ENCODE peak calls at places on chromosomes 6 and 20, in six cellular contexts. Z is A549, W is brain microvascular endothelial cell, S is BE2C, R is tibial nerve, M is epithelial cell of esophagus. H is an unnamed sample.

GRCh38 chr6:37667050-37667814 is 30.5 kb downstream of the MDGA1 start:
- DNase-seq in Z (peak), W (peak), S (no peak), R (no peak), M (no peak), H (no peak)

GRCh38 chr6:40358473-40359460 is 228.4 kb downstream of the LRFN2 start:
- DNase-seq in Z (no peak), W (no peak), S (no peak), R (no peak), M (no peak), H (no peak)

GRCh38 chr20:62921119-62921687 is 5.1 kb downstream of the DIDO1 start:
- DNase-seq in Z (peak), W (peak), S (peak), R (no peak), M (peak), H (no peak)

GRCh38 chr6:32816746-32817204 is at the start of gene HLA-DOB:
- DNase-seq in Z (peak), W (no peak), S (no peak), R (peak), M (peak), H (no peak)

GRCh38 chr20:36927704-36928103 is 23.8 kb downstream of the SAMHD1 start:
- DNase-seq in Z (no peak), W (no peak), S (no peak), R (no peak), M (no peak), H (no peak)

GRCh38 chr6:64680446-64680845 is 1026.6 kb downstream of the EYS start:
- DNase-seq in Z (no peak), W (peak), S (no peak), R (no peak), M (peak), H (no peak)

GRCh38 chr20:46119028-46119546 is 973 bp downstream of the CD40 start:
- DNase-seq in Z (no peak), W (no peak), S (no peak), R (no peak), M (no peak), H (no peak)

GRCh38 chr6:41025966-41026365 is 13.1 kb downstream of the UNC5CL start:
- DNase-seq in Z (no peak), W (no peak), S (no peak), R (no peak), M (no peak), H (no peak)

GRCh38 chr6:11366934-11367637 is 134.6 kb upstream of the NEDD9 start:
- DNase-seq in Z (peak), W (no peak), S (no peak), R (no peak), M (peak), H (no peak)

GRCh38 chr20:37946946-37947345 is 44.0 kb downstream of the VSTM2L start:
- DNase-seq in Z (no peak), W (no peak), S (no peak), R (no peak), M (no peak), H (no peak)

GRCh38 chr6:35757461-35758123 is 18.8 kb upstream of the CLPSL2 start:
- DNase-seq in Z (peak), W (peak), S (no peak), R (no peak), M (peak), H (no peak)

GRCh38 chr6:153032255-153032882 is 29.9 kb upstream of the MTRF1L start:
- DNase-seq in Z (peak), W (no peak), S (no peak), R (no peak), M (peak), H (no peak)

GRCh38 chr20:22473293-22473692 is 111.1 kb downstream of the FOXA2 start:
- DNase-seq in Z (no peak), W (no peak), S (no peak), R (no peak), M (no peak), H (no peak)

GRCh38 chr6:111623046-111623718 is 17.5 kb upstream of the TRAF3IP2 start:
- DNase-seq in Z (no peak), W (no peak), S (peak), R (no peak), M (peak), H (no peak)

GRCh38 chr6:69390125-69390524 is 406.7 kb downstream of the LMBRD1 start:
- DNase-seq in Z (no peak), W (no peak), S (no peak), R (no peak), M (no peak), H (no peak)

GRCh38 chr6:161401910-161402309 is 128.0 kb upstream of the AGPAT4 start:
- DNase-seq in Z (no peak), W (no peak), S (peak), R (no peak), M (no peak), H (no peak)

GRCh38 chr6:448296-449056 is 56.9 kb downstream of the IRF4 start:
- DNase-seq in Z (no peak), W (no peak), S (no peak), R (no peak), M (no peak), H (no peak)

GRCh38 chr6:156848123-156848522 is 70.9 kb downstream of the ARID1B start:
- DNase-seq in Z (no peak), W (no peak), S (no peak), R (no peak), M (no peak), H (no peak)

GRCh38 chr20:11582073-11582472 is 335.6 kb upstream of the BTBD3 start:
- DNase-seq in Z (no peak), W (no peak), S (no peak), R (no peak), M (no peak), H (no peak)

GRCh38 chr6:156423075-156423474 is 354.1 kb upstream of the ARID1B start:
- DNase-seq in Z (no peak), W (peak), S (no peak), R (no peak), M (no peak), H (no peak)

GRCh38 chr6:46263709-46264091 is 92.9 kb upstream of the ENPP5 start:
- DNase-seq in Z (no peak), W (no peak), S (no peak), R (no peak), M (no peak), H (no peak)

GRCh38 chr6:159608961-159609673 is 83.9 kb downstream of the SOD2 start:
- DNase-seq in Z (peak), W (peak), S (peak), R (no peak), M (peak), H (no peak)

GRCh38 chr6:73983367-73983766 is 287.4 kb downstream of the CD109 start:
- DNase-seq in Z (no peak), W (peak), S (no peak), R (no peak), M (no peak), H (no peak)

GRCh38 chr20:33554914-33555420 is 65.1 kb downstream of the CBFA2T2 start:
- DNase-seq in Z (peak), W (peak), S (no peak), R (no peak), M (peak), H (no peak)
- H3K4me3 ChIP-seq in Z (no peak), W (no peak), S (no peak), R (no peak), M (no peak), H (peak)

DNA sequence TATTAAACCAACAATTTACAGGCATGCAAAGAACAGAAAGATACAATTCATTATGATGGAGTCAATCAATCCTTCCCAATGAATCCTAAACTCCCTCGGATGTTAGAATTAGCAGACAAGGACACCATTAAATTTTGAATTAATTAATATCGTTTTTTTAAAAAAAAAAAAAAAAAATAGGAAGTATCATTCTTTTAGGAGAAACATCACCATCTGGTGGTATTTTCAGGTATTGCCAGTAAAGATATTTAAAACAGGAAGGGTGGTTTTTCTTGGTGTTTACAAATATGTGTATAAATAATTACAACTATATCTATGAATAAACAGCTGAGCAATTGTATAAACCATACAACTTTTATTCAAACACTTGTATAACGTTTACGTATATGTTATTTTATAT is 564.4 kb downstream of the HAO1 start:
- DNase-seq in Z (peak), W (no peak), S (no peak), R (no peak), M (peak), H (no peak)
- TF ChIP-seq CTCF in Z (peak), W (peak), S (peak), R (no peak), M (peak), H (peak)

GRCh38 chr6:56537223-56537770 is 105.4 kb downstream of the DST start:
- DNase-seq in Z (no peak), W (no peak), S (no peak), R (no peak), M (no peak), H (no peak)
- H3K4me3 ChIP-seq in Z (no peak), W (no peak), S (no peak), R (no peak), M (no peak), H (no peak)

DNA sequence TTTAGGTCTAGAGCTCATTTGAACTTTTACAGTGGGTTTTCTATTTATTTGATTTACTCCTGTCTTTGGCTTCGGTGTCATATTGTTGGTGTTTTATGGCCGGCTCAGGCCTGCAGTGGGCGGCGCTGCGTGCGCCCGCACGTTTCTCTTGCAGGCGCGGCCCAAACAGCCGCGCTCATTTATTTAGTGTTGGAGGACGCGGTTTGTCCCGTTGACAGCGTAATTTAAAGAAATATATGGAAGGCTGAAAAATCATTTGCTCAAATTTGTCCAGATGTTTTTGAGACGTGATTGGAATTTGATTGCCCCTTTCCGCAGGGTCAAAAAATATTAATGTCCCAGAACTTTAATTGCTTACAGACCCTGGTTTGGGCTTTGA is 22.1 kb downstream of the TFAP2B start:
- DNase-seq in Z (no peak), W (no peak), S (no peak), R (no peak), M (no peak), H (no peak)
- TF ChIP-seq CTCF in Z (no peak), W (no peak), S (no peak), R (no peak), M (no peak), H (no peak)

DNA sequence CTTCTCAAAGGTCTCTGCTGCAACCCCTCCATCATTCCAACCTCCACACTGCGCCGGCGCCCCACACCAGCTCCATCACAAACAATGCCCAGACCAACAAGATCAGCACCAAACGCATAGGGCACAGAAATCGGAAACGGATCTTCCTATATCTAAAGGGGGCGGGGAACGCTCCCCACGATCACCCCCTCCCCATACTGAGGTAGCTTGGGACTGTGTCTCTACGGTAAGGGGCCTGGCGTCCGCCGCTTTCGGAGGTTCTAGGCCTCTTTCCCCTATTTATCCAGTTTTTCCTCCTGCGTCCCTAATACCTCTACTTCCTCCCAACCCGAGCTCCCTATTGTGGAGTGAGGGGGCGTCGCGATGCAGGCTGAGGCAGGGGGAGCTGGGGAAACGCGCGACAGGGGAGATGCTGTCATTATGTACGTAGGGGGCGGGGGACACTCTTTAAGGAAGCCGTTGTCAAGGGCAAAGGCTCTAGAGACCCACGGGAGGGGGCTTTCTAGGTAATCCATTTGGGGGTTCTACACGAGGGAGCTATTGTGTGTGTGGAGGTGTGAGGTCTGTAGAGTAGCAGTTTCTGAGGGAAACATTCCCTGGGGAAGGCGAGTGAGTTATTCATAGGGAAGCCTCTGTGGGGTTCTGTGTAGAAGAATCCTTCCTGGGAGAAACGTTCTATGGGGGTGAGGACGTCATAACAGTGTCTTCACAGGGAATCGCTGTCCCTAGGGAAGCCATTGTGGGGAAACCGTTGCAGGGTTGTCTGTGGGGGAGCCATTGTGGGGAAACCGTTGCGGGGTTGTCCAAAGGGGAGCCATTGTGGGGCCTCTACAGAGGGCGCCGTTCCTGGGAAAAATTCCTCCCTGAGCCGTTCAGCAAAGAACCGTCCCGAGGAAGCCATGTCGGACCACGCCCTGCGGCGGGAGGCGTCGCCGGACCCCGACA is 716 bp downstream of the DNAAF9 start:
- DNase-seq in Z (no peak), W (peak), S (peak), R (peak), M (peak), H (no peak)
- H3K4me3 ChIP-seq in Z (peak), W (peak), S (peak), R (peak), M (peak), H (peak)

GRCh38 chr6:2938632-2939083 is 32.7 kb downstream of the SERPINB6 start:
- DNase-seq in Z (peak), W (no peak), S (no peak), R (no peak), M (no peak), H (no peak)
- TF ChIP-seq CTCF in Z (peak), W (peak), S (no peak), R (no peak), M (no peak), H (no peak)

DNA sequence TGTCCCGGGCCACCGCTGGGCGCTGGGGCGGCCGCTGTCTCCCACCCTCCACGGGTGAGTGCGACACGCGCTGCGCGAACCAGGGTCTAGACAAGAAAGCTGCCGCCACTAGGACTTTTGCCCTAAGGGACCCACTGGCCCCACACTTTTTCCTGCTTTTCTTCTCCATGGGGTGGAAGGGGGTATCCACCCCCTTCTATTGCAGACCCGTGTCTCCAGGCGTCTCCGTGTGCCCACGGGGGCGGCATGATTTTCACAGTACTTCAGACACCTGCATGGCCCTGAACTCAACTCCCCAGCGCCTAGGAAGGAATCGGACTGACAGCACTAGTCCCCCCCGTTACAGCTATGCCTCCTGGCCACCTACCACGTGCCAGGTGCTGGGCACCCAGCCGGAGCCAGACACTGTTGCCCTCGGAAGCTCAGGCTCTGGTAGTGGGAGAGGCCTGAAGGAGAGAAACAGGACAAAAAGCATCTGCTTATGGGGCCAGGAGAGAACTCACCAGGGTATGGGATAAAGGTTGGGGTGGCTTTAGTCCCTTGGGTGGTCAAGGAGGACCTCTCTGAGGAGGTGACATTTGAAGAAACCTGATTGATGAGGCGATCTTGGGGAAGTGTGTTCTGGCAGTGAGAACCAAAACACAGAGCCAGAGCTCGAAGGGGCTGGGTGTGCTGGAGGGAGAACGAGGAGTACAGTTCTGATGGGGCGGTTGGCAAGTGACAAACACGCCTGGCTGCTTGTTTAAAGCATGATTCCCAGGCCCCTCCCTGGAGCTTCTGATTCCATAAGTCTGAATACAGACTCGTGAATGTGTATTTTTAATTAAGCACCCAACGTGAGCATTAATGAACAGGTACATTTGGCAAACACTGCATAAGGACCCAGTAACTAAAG is 622 bp upstream of the NFATC2 start:
- DNase-seq in Z (no peak), W (no peak), S (no peak), R (no peak), M (no peak), H (no peak)
- H3K4me3 ChIP-seq in Z (no peak), W (peak), S (no peak), R (peak), M (no peak), H (peak)

GRCh38 chr6:154937306-154938244 is 57.5 kb upstream of the TIAM2 start:
- DNase-seq in Z (no peak), W (no peak), S (no peak), R (no peak), M (no peak), H (no peak)
- TF ChIP-seq CTCF in Z (no peak), W (peak), S (peak), R (no peak), M (no peak), H (no peak)

H was measured in esophagus squamous epithelium.